ENCODE peak calls at places on chromosomes 16 and 17, in six cellular contexts. One of them, this sample, is unnamed.

GRCh38 chr16:23836404-23837291 is 865 bp downstream of the PRKCB start:
- DNase-seq in heart right ventricle: no peak
- DNase-seq in H9: peak; percentile 68
- DNase-seq in GM23248: no peak
- DNase-seq in tibial nerve: no peak
- DNase-seq in psoas muscle: peak; percentile 19
- DNase-seq in this sample: peak; percentile 10

GRCh38 chr16:28237754-28238357 is 26.1 kb upstream of the XPO6 start:
- DNase-seq in heart right ventricle: no peak
- DNase-seq in H9: no peak
- DNase-seq in GM23248: no peak
- DNase-seq in tibial nerve: no peak
- DNase-seq in psoas muscle: no peak
- DNase-seq in this sample: no peak

GRCh38 chr17:13560935-13561334 is 40.8 kb downstream of the HS3ST3A1 start:
- DNase-seq in heart right ventricle: no peak
- DNase-seq in H9: no peak
- DNase-seq in GM23248: no peak
- DNase-seq in tibial nerve: no peak
- DNase-seq in psoas muscle: no peak
- DNase-seq in this sample: no peak

GRCh38 chr16:23482778-23483177 is 27.5 kb downstream of the GGA2 start:
- DNase-seq in heart right ventricle: no peak
- DNase-seq in H9: no peak
- DNase-seq in GM23248: no peak
- DNase-seq in tibial nerve: no peak
- DNase-seq in psoas muscle: no peak
- DNase-seq in this sample: no peak

GRCh38 chr16:11989238-11990160 is 13.0 kb downstream of the SNX29 start:
- DNase-seq in heart right ventricle: peak; percentile 40
- DNase-seq in H9: no peak
- DNase-seq in GM23248: no peak
- DNase-seq in tibial nerve: no peak
- DNase-seq in psoas muscle: no peak
- DNase-seq in this sample: no peak

GRCh38 chr16:14572535-14572934 is 57.5 kb downstream of the PARN start:
- DNase-seq in heart right ventricle: no peak
- DNase-seq in H9: no peak
- DNase-seq in GM23248: no peak
- DNase-seq in tibial nerve: no peak
- DNase-seq in psoas muscle: no peak
- DNase-seq in this sample: no peak

GRCh38 chr16:78183886-78184553 is 84.6 kb downstream of the WWOX start:
- DNase-seq in heart right ventricle: no peak
- DNase-seq in H9: no peak
- DNase-seq in GM23248: peak; percentile 26
- DNase-seq in tibial nerve: no peak
- DNase-seq in psoas muscle: no peak
- DNase-seq in this sample: no peak

GRCh38 chr16:47947741-47948140 is 208.1 kb downstream of the ABCC12 start:
- DNase-seq in heart right ventricle: no peak
- DNase-seq in H9: no peak
- DNase-seq in GM23248: no peak
- DNase-seq in tibial nerve: no peak
- DNase-seq in psoas muscle: no peak
- DNase-seq in this sample: no peak

GRCh38 chr17:81340606-81341346 is 45.7 kb upstream of the SLC38A10 start:
- DNase-seq in heart right ventricle: peak; percentile 80
- DNase-seq in H9: peak; percentile 40
- DNase-seq in GM23248: peak; percentile 29
- DNase-seq in tibial nerve: no peak
- DNase-seq in psoas muscle: no peak
- DNase-seq in this sample: no peak

GRCh38 chr17:20999044-20999573 is 43.7 kb downstream of the USP22 start:
- DNase-seq in heart right ventricle: no peak
- DNase-seq in H9: peak; percentile 41
- DNase-seq in GM23248: peak; percentile 3
- DNase-seq in tibial nerve: no peak
- DNase-seq in psoas muscle: peak; percentile 63
- DNase-seq in this sample: no peak

GRCh38 chr17:13587487-13588338 is 14.0 kb downstream of the HS3ST3A1 start:
- DNase-seq in heart right ventricle: no peak
- DNase-seq in H9: no peak
- DNase-seq in GM23248: peak; percentile 69
- DNase-seq in tibial nerve: no peak
- DNase-seq in psoas muscle: no peak
- DNase-seq in this sample: no peak

GRCh38 chr16:22688463-22688862 is 125.5 kb upstream of the HS3ST2 start:
- DNase-seq in heart right ventricle: no peak
- DNase-seq in H9: no peak
- DNase-seq in GM23248: no peak
- DNase-seq in tibial nerve: no peak
- DNase-seq in psoas muscle: no peak
- DNase-seq in this sample: no peak

GRCh38 chr16:47888142-47888541 is 267.7 kb downstream of the ABCC12 start:
- DNase-seq in heart right ventricle: no peak
- DNase-seq in H9: peak; percentile 56
- DNase-seq in GM23248: peak; percentile 43
- DNase-seq in tibial nerve: no peak
- DNase-seq in psoas muscle: no peak
- DNase-seq in this sample: peak; percentile 26

GRCh38 chr17:57215317-57215716 is 41.0 kb upstream of the MSI2 start:
- DNase-seq in heart right ventricle: no peak
- DNase-seq in H9: no peak
- DNase-seq in GM23248: no peak
- DNase-seq in tibial nerve: no peak
- DNase-seq in psoas muscle: no peak
- DNase-seq in this sample: no peak

GRCh38 chr16:27722892-27723450 is 173.0 kb downstream of the KATNIP start:
- DNase-seq in heart right ventricle: no peak
- DNase-seq in H9: no peak
- DNase-seq in GM23248: no peak
- DNase-seq in tibial nerve: no peak
- DNase-seq in psoas muscle: no peak
- DNase-seq in this sample: no peak

GRCh38 chr16:69831212-69832123 is 69.3 kb downstream of the WWP2 start:
- DNase-seq in heart right ventricle: no peak
- DNase-seq in H9: no peak
- DNase-seq in GM23248: peak; percentile 69
- DNase-seq in tibial nerve: no peak
- DNase-seq in psoas muscle: no peak
- DNase-seq in this sample: no peak

GRCh38 chr17:64217249-64217652 is 45.8 kb downstream of the TEX2 start:
- DNase-seq in heart right ventricle: no peak
- DNase-seq in H9: no peak
- DNase-seq in GM23248: no peak
- DNase-seq in tibial nerve: no peak
- DNase-seq in psoas muscle: no peak
- DNase-seq in this sample: no peak

GRCh38 chr17:81840826-81841778 is 6.3 kb upstream of the PPP1R27 start:
- DNase-seq in heart right ventricle: no peak
- DNase-seq in H9: no peak
- DNase-seq in GM23248: no peak
- DNase-seq in tibial nerve: no peak
- DNase-seq in psoas muscle: peak; percentile 75
- DNase-seq in this sample: no peak

GRCh38 chr16:50982808-50983207 is 168.3 kb downstream of the SALL1 start:
- DNase-seq in heart right ventricle: no peak
- DNase-seq in H9: no peak
- DNase-seq in GM23248: no peak
- DNase-seq in tibial nerve: no peak
- DNase-seq in psoas muscle: no peak
- DNase-seq in this sample: no peak

GRCh38 chr16:70253291-70254094 is 1.8 kb upstream of the EXOSC6 start:
- DNase-seq in heart right ventricle: peak; percentile 30
- DNase-seq in H9: peak; percentile 71
- DNase-seq in GM23248: peak; percentile 56
- DNase-seq in tibial nerve: no peak
- DNase-seq in psoas muscle: no peak
- DNase-seq in this sample: peak; percentile 74

GRCh38 chr17:3929181-3929580 is 12.9 kb upstream of the P2RX1 start:
- DNase-seq in heart right ventricle: no peak
- DNase-seq in H9: peak; percentile 27
- DNase-seq in GM23248: no peak
- DNase-seq in tibial nerve: no peak
- DNase-seq in psoas muscle: no peak
- DNase-seq in this sample: no peak

GRCh38 chr17:82204831-82205719 is 7.6 kb downstream of the CCDC57 start:
- DNase-seq in heart right ventricle: no peak
- DNase-seq in H9: no peak
- DNase-seq in GM23248: peak; percentile 95
- DNase-seq in tibial nerve: no peak
- DNase-seq in psoas muscle: no peak
- DNase-seq in this sample: no peak

GRCh38 chr16:71214771-71215381 is 15.6 kb downstream of the HYDIN start:
- DNase-seq in heart right ventricle: no peak
- DNase-seq in H9: no peak
- DNase-seq in GM23248: no peak
- DNase-seq in tibial nerve: no peak
- DNase-seq in psoas muscle: no peak
- DNase-seq in this sample: no peak

GRCh38 chr17:67276075-67276474 is 31.1 kb upstream of the HELZ start:
- DNase-seq in heart right ventricle: no peak
- DNase-seq in H9: peak; percentile 84
- DNase-seq in GM23248: no peak
- DNase-seq in tibial nerve: no peak
- DNase-seq in psoas muscle: no peak
- DNase-seq in this sample: no peak

GRCh38 chr16:66717112-66717675 is 20.7 kb upstream of the CMTM4 start:
- DNase-seq in heart right ventricle: peak; percentile 14
- DNase-seq in H9: peak; percentile 78
- DNase-seq in GM23248: peak; percentile 82
- DNase-seq in tibial nerve: no peak
- DNase-seq in psoas muscle: peak; percentile 33
- DNase-seq in this sample: peak; percentile 29

GRCh38 chr16:85651822-85652430 is 36.8 kb downstream of the GINS2 start:
- DNase-seq in heart right ventricle: no peak
- DNase-seq in H9: no peak
- DNase-seq in GM23248: no peak
- DNase-seq in tibial nerve: no peak
- DNase-seq in psoas muscle: peak; percentile 29
- DNase-seq in this sample: no peak

GRCh38 chr17:3575506-3575905 is 17.9 kb upstream of the TRPV3 start:
- DNase-seq in heart right ventricle: no peak
- DNase-seq in H9: no peak
- DNase-seq in GM23248: peak; percentile 94
- DNase-seq in tibial nerve: no peak
- DNase-seq in psoas muscle: no peak
- DNase-seq in this sample: no peak

GRCh38 chr17:5500247-5500803 is 14.0 kb downstream of the MIS12 start:
- DNase-seq in heart right ventricle: no peak
- DNase-seq in H9: peak; percentile 50
- DNase-seq in GM23248: peak; percentile 37
- DNase-seq in tibial nerve: no peak
- DNase-seq in psoas muscle: no peak
- DNase-seq in this sample: no peak

GRCh38 chr17:75087558-75088453 is at the start of gene SLC16A5:
- DNase-seq in heart right ventricle: peak; percentile 91
- DNase-seq in H9: peak; percentile 99
- DNase-seq in GM23248: peak; percentile 74
- DNase-seq in tibial nerve: peak; percentile 62
- DNase-seq in psoas muscle: peak; percentile 92
- DNase-seq in this sample: peak; percentile 84

GRCh38 chr17:50531428-50532025 is 1.0 kb upstream of the EPN3 start:
- DNase-seq in heart right ventricle: no peak
- DNase-seq in H9: no peak
- DNase-seq in GM23248: no peak
- DNase-seq in tibial nerve: no peak
- DNase-seq in psoas muscle: no peak
- DNase-seq in this sample: no peak

GRCh38 chr17:13638855-13639458 is 37.2 kb upstream of the HS3ST3A1 start:
- DNase-seq in heart right ventricle: peak; percentile 16
- DNase-seq in H9: peak; percentile 34
- DNase-seq in GM23248: peak; percentile 23
- DNase-seq in tibial nerve: no peak
- DNase-seq in psoas muscle: no peak
- DNase-seq in this sample: no peak

GRCh38 chr17:82675476-82676245 is 22.8 kb downstream of the RAB40B start:
- DNase-seq in heart right ventricle: no peak
- DNase-seq in H9: no peak
- DNase-seq in GM23248: no peak
- DNase-seq in tibial nerve: no peak
- DNase-seq in psoas muscle: peak; percentile 4
- DNase-seq in this sample: no peak

GRCh38 chr17:37358098-37358829 is 17.5 kb upstream of the C17orf78 start:
- DNase-seq in heart right ventricle: peak; percentile 44
- DNase-seq in H9: peak; percentile 93
- DNase-seq in GM23248: peak; percentile 62
- DNase-seq in tibial nerve: no peak
- DNase-seq in psoas muscle: peak; percentile 41
- DNase-seq in this sample: peak; percentile 79

GRCh38 chr17:9409026-9409425 is 166.6 kb downstream of the STX8 start:
- DNase-seq in heart right ventricle: no peak
- DNase-seq in H9: no peak
- DNase-seq in GM23248: no peak
- DNase-seq in tibial nerve: no peak
- DNase-seq in psoas muscle: no peak
- DNase-seq in this sample: no peak
- H3K4me1 ChIP-seq in heart right ventricle: peaks cover 6% of the 10 kb centered on the region
- H3K4me1 ChIP-seq in H9: no peaks in the 10 kb centered on the region
- H3K4me1 ChIP-seq in GM23248: peaks cover 21% of the 10 kb centered on the region
- H3K4me1 ChIP-seq in tibial nerve: no peaks in the 10 kb centered on the region
- H3K4me1 ChIP-seq in psoas muscle: peaks cover 6% of the 10 kb centered on the region
- H3K4me1 ChIP-seq in this sample: peaks cover 2% of the 10 kb centered on the region

GRCh38 chr16:87252269-87252970 is 64.8 kb downstream of the C16orf95 start:
- DNase-seq in heart right ventricle: no peak
- DNase-seq in H9: no peak
- DNase-seq in GM23248: peak; percentile 33
- DNase-seq in tibial nerve: no peak
- DNase-seq in psoas muscle: no peak
- DNase-seq in this sample: no peak
- H3K9me3 ChIP-seq in heart right ventricle: no peaks in the 10 kb centered on the region
- H3K9me3 ChIP-seq in H9: no peaks in the 10 kb centered on the region
- H3K9me3 ChIP-seq in GM23248: no peaks in the 10 kb centered on the region
- H3K9me3 ChIP-seq in tibial nerve: no peaks in the 10 kb centered on the region
- H3K9me3 ChIP-seq in psoas muscle: no peaks in the 10 kb centered on the region
- H3K9me3 ChIP-seq in this sample: no peaks in the 10 kb centered on the region

DNA sequence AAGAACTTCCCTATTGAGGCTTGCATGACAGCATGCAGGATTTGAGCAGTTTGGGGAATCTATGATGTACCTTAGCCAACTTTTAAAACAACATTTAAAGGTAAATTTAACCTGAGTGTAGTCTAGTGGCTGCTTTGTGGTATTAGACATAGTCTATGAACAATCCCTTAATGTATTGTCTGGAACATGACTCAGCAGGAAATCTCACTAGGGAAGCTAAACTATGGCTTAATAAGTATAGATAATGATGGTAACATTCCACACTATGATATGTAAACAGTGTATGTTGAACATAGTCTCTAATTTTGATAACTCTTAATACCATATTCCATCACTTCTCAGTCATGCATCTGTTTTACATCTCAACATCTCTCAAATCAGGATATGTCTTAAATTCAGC is 52.1 kb upstream of the SLC12A3 start:
- DNase-seq in heart right ventricle: no peak
- DNase-seq in H9: no peak
- DNase-seq in GM23248: peak; percentile 56
- DNase-seq in tibial nerve: no peak
- DNase-seq in psoas muscle: no peak
- DNase-seq in this sample: no peak
- H3K4me1 ChIP-seq in heart right ventricle: peaks cover 5% of the 10 kb centered on the region
- H3K4me1 ChIP-seq in H9: no peaks in the 10 kb centered on the region
- H3K4me1 ChIP-seq in GM23248: peaks cover 9% of the 10 kb centered on the region
- H3K4me1 ChIP-seq in tibial nerve: no peaks in the 10 kb centered on the region
- H3K4me1 ChIP-seq in psoas muscle: no peaks in the 10 kb centered on the region
- H3K4me1 ChIP-seq in this sample: peaks cover 26% of the 10 kb centered on the region

GRCh38 chr16:60151987-60152386 is 1417.9 kb upstream of the GOT2 start:
- DNase-seq in heart right ventricle: no peak
- DNase-seq in H9: no peak
- DNase-seq in GM23248: no peak
- DNase-seq in tibial nerve: no peak
- DNase-seq in psoas muscle: no peak
- DNase-seq in this sample: no peak
- H3K9me3 ChIP-seq in heart right ventricle: no peaks in the 10 kb centered on the region
- H3K9me3 ChIP-seq in H9: no peaks in the 10 kb centered on the region
- H3K9me3 ChIP-seq in GM23248: no peaks in the 10 kb centered on the region
- H3K9me3 ChIP-seq in tibial nerve: no peaks in the 10 kb centered on the region
- H3K9me3 ChIP-seq in psoas muscle: peaks cover 4% of the 10 kb centered on the region
- H3K9me3 ChIP-seq in this sample: no peaks in the 10 kb centered on the region

This sample was measured in HAP-1.